ENCODE peak calls at places on chromosomes 5 and 9, in nine cellular contexts. O, T, M, P, I, U, J, E and G are unnamed samples.

GRCh38 chr5:12023614-12024241 is 119.5 kb upstream of the CTNND2 start:
- DNase-seq in O (no peak), T (peak; percentile 33), M (peak; percentile 55), P (peak; percentile 27), I (no peak), U (no peak), J (no peak), E (no peak), G (no peak)

GRCh38 chr5:125185740-125186139 is 439.3 kb upstream of the ZNF608 start:
- DNase-seq in O (no peak), T (no peak), M (no peak), P (no peak), I (no peak), U (no peak), J (no peak), E (no peak), G (no peak)

GRCh38 chr5:95647331-95647659 is 718 bp downstream of the RFESD start:
- DNase-seq in O (no peak), T (no peak), M (no peak), P (no peak), I (no peak), U (no peak), J (no peak), E (no peak), G (no peak)

GRCh38 chr9:120655005-120655622 is 59.2 kb downstream of the MEGF9 start:
- DNase-seq in O (no peak), T (no peak), M (peak; percentile 85), P (peak; percentile 70), I (no peak), U (no peak), J (no peak), E (no peak), G (no peak)

GRCh38 chr5:134840811-134841210 is 5.0 kb upstream of the C5orf24 start:
- DNase-seq in O (no peak), T (no peak), M (peak; percentile 7), P (no peak), I (no peak), U (no peak), J (no peak), E (no peak), G (no peak)

GRCh38 chr5:164722702-164723101 is 1217.3 kb downstream of the MAT2B start:
- DNase-seq in O (no peak), T (no peak), M (no peak), P (peak; percentile 11), I (no peak), U (no peak), J (no peak), E (no peak), G (no peak)

GRCh38 chr5:148012806-148013205 is 51.0 kb upstream of the SPINK5 start:
- DNase-seq in O (no peak), T (no peak), M (peak; percentile 72), P (no peak), I (no peak), U (no peak), J (no peak), E (no peak), G (no peak)

GRCh38 chr5:64384761-64385160 is 121.1 kb upstream of the RGS7BP start:
- DNase-seq in O (peak; percentile 60), T (peak; percentile 12), M (peak; percentile 48), P (no peak), I (no peak), U (no peak), J (no peak), E (no peak), G (no peak)

GRCh38 chr5:147892696-147893296 is 13.5 kb downstream of the C5orf46 start:
- DNase-seq in O (no peak), T (no peak), M (peak; percentile 90), P (peak; percentile 1), I (no peak), U (no peak), J (peak; percentile 70), E (peak; percentile 17), G (no peak)

GRCh38 chr5:157390179-157390923 is 69.7 kb upstream of the NIPAL4 start:
- DNase-seq in O (peak; percentile 63), T (peak; percentile 93), M (peak; percentile 98), P (peak; percentile 94), I (no peak), U (peak; percentile 12), J (peak; percentile 95), E (no peak), G (no peak)

GRCh38 chr5:19175776-19176570 is 812.0 kb downstream of the CDH18 start:
- DNase-seq in O (no peak), T (no peak), M (no peak), P (no peak), I (no peak), U (no peak), J (no peak), E (no peak), G (no peak)

GRCh38 chr5:73968246-73968645 is 342.2 kb downstream of the ARHGEF28 start:
- DNase-seq in O (no peak), T (no peak), M (no peak), P (no peak), I (no peak), U (no peak), J (no peak), E (no peak), G (no peak)

GRCh38 chr5:5335708-5336211 is 86.7 kb upstream of the ICE1 start:
- DNase-seq in O (peak; percentile 38), T (peak; percentile 70), M (peak; percentile 59), P (peak; percentile 29), I (no peak), U (no peak), J (peak; percentile 52), E (no peak), G (no peak)

GRCh38 chr5:36156619-36157018 is 4.7 kb downstream of the SKP2 start:
- DNase-seq in O (no peak), T (peak; percentile 29), M (peak; percentile 53), P (peak; percentile 69), I (no peak), U (no peak), J (no peak), E (no peak), G (no peak)

GRCh38 chr5:2756211-2756746 is 4.8 kb upstream of the IRX2 start:
- DNase-seq in O (peak; percentile 93), T (no peak), M (peak; percentile 66), P (peak; percentile 9), I (peak; percentile 78), U (no peak), J (peak; percentile 72), E (no peak), G (no peak)
- H3K27me3 ChIP-seq in O (peaks cover 74% of the 10 kb centered on the region), T (peaks cover 32% of the 10 kb centered on the region), M (no peaks in the 10 kb centered on the region), P (peaks cover 40% of the 10 kb centered on the region), I (peaks cover 82% of the 10 kb centered on the region), U (peaks cover 2% of the 10 kb centered on the region), J (no peaks in the 10 kb centered on the region), E (peaks cover 39% of the 10 kb centered on the region), G (peaks cover 42% of the 10 kb centered on the region)

DNA sequence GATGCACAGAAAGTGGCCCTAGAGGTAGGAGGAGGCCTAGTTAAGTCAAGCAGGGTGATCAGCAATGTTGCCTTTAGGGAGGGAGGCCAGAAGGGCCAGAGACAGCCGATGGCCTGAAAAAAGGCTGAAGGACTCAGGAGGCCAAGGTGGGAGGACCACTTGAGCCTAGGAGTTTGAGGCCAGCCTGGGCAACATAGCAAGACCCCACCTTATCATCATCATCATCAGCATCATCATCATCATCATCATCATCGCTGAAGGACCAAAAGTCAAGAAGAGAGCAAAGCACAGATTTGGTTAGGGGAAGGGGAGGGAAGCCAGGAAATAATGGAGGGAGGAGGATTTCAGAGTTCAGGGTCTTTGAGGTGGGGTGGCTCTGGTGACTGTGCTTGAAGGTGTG is 74.3 kb downstream of the RALGPS1 start:
- DNase-seq in O (no peak), T (no peak), M (no peak), P (no peak), I (no peak), U (no peak), J (no peak), E (no peak), G (no peak)
- H3K27me3 ChIP-seq in O (no peaks in the 10 kb centered on the region), T (no peaks in the 10 kb centered on the region), M (peaks cover 16% of the 10 kb centered on the region), P (peaks cover 2% of the 10 kb centered on the region), I (no peaks in the 10 kb centered on the region), U (peaks cover 31% of the 10 kb centered on the region), J (no peaks in the 10 kb centered on the region), E (no peaks in the 10 kb centered on the region), G (no peaks in the 10 kb centered on the region)

DNA sequence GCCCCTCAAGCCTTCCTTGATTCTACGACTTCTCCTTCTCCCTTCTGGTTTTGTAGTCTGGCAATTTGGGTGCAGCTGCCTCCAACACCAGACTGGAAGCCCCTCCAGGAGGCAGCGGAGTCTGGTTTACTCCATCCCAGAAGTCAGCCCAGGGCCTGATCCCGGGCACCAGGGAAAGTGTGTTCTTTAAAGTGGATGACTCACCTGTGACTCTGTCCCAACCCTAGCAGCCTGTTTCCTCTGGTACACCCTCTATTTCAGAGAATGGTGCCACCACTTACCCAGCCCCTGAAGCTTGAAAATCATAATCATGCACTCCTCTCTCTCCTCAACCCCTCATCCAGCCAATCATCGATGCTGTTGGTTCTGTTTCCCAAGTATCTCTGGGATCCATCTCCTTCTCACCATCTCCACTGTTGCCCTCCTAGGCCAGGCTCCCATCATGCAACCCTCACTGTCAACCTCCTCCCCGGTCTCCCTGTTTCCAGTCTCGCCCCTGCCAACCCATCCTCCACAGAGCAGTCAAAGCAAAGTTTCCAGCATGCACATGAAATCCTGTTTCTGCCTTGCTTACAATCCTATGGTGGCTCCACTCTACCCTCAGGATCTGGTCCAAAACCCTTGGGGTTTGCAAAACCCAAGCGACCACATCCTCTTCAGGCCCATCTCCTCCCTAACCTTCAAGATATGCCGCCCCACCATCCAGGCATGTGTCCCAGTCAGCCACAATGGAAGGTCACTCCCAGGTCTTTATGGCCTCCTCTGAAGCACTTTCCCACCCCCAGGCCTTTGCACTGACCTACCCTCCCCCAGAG is 10.5 kb downstream of the LHX6 start:
- DNase-seq in O (peak; percentile 36), T (no peak), M (peak; percentile 19), P (no peak), I (no peak), U (no peak), J (no peak), E (no peak), G (no peak)
- H3K27me3 ChIP-seq in O (peaks cover 99% of the 10 kb centered on the region), T (peaks cover 77% of the 10 kb centered on the region), M (peaks cover 56% of the 10 kb centered on the region), P (peaks cover 94% of the 10 kb centered on the region), I (peaks cover 89% of the 10 kb centered on the region), U (peaks cover 36% of the 10 kb centered on the region), J (peaks cover 27% of the 10 kb centered on the region), E (peaks cover 38% of the 10 kb centered on the region), G (peaks cover 26% of the 10 kb centered on the region)

GRCh38 chr5:88684136-88684500 is 198.9 kb downstream of the MEF2C start:
- DNase-seq in O (no peak), T (no peak), M (no peak), P (no peak), I (no peak), U (no peak), J (no peak), E (no peak), G (no peak)

GRCh38 chr5:88687253-88687955 is 195.6 kb downstream of the MEF2C start:
- DNase-seq in O (no peak), T (no peak), M (no peak), P (no peak), I (no peak), U (no peak), J (no peak), E (no peak), G (no peak)

GRCh38 chr5:88686743-88687142 is 196.2 kb downstream of the MEF2C start:
- DNase-seq in O (no peak), T (no peak), M (no peak), P (no peak), I (no peak), U (no peak), J (no peak), E (no peak), G (no peak)

GRCh38 chr5:88688242-88688959 is 194.6 kb downstream of the MEF2C start:
- DNase-seq in O (no peak), T (no peak), M (no peak), P (no peak), I (no peak), U (no peak), J (no peak), E (no peak), G (no peak)

GRCh38 chr5:88686077-88686541 is 196.9 kb downstream of the MEF2C start:
- DNase-seq in O (no peak), T (no peak), M (no peak), P (no peak), I (no peak), U (no peak), J (no peak), E (no peak), G (no peak)
- H3K27me3 ChIP-seq in O (peaks cover 100% of the 10 kb centered on the region), T (peaks cover 77% of the 10 kb centered on the region), M (peaks cover 82% of the 10 kb centered on the region), P (peaks cover 88% of the 10 kb centered on the region), I (peaks cover 99% of the 10 kb centered on the region), U (peaks cover 76% of the 10 kb centered on the region), J (peaks cover 63% of the 10 kb centered on the region), E (peaks cover 79% of the 10 kb centered on the region), G (peaks cover 100% of the 10 kb centered on the region)